ENCODE peak calls at places on chromosomes 2 and 18, in six cellular contexts. G is GM12878, P is AG09309, Y is cardiac fibroblast, D is coronary artery, V is astrocyte of the cerebellum. K is an unnamed sample.

GRCh38 chr2:2542966-2543555 is 212.0 kb upstream of the MYT1L start:
- DNase-seq in G (no peak), P (no peak), Y (no peak), D (no peak), V (no peak), K (no peak)

GRCh38 chr2:215654177-215654850 is 218.4 kb upstream of the FN1 start:
- DNase-seq in G (no peak), P (peak; percentile 65), Y (no peak), D (no peak), V (peak; percentile 63), K (peak; percentile 42)

GRCh38 chr2:177495945-177496344 is 103.4 kb downstream of the AGPS start:
- DNase-seq in G (no peak), P (no peak), Y (no peak), D (no peak), V (no peak), K (no peak)

GRCh38 chr18:11541179-11541578 is 68.2 kb upstream of the SLC35G4 start:
- DNase-seq in G (no peak), P (no peak), Y (no peak), D (no peak), V (no peak), K (no peak)

GRCh38 chr18:1253825-1254224 is 349.2 kb downstream of the ADCYAP1 start:
- DNase-seq in G (no peak), P (no peak), Y (no peak), D (no peak), V (no peak), K (no peak)

GRCh38 chr18:75937306-75937705 is 509.8 kb upstream of the SMIM21 start:
- DNase-seq in G (no peak), P (no peak), Y (no peak), D (no peak), V (no peak), K (no peak)

GRCh38 chr2:212997526-212998020 is 153.8 kb downstream of the IKZF2 start:
- DNase-seq in G (no peak), P (no peak), Y (no peak), D (no peak), V (no peak), K (no peak)

GRCh38 chr2:30145826-30146336 is 926 bp upstream of the YPEL5 start:
- DNase-seq in G (no peak), P (no peak), Y (no peak), D (no peak), V (no peak), K (no peak)

GRCh38 chr2:68193144-68193543 is 35.5 kb downstream of the PNO1 start:
- DNase-seq in G (no peak), P (no peak), Y (peak; percentile 44), D (no peak), V (no peak), K (no peak)

GRCh38 chr18:80157708-80158343 is 48.8 kb downstream of the ADNP2 start:
- DNase-seq in G (peak; percentile 27), P (no peak), Y (peak; percentile 85), D (no peak), V (peak; percentile 76), K (peak; percentile 10)

GRCh38 chr2:120766758-120767351 is 31.2 kb downstream of the GLI2 start:
- DNase-seq in G (no peak), P (no peak), Y (no peak), D (no peak), V (no peak), K (no peak)

GRCh38 chr2:28656937-28657615 is 94.6 kb upstream of the PPP1CB start:
- DNase-seq in G (no peak), P (no peak), Y (no peak), D (no peak), V (no peak), K (no peak)

GRCh38 chr2:173448938-173449471 is 94.3 kb downstream of the CDCA7 start:
- DNase-seq in G (peak; percentile 34), P (peak; percentile 45), Y (peak; percentile 91), D (peak; percentile 77), V (peak; percentile 35), K (no peak)

GRCh38 chr2:21070322-21071257 is 26.7 kb upstream of the APOB start:
- DNase-seq in G (no peak), P (no peak), Y (no peak), D (no peak), V (no peak), K (no peak)

GRCh38 chr2:149741646-149742045 is 154.1 kb upstream of the MMADHC start:
- DNase-seq in G (no peak), P (peak; percentile 88), Y (peak; percentile 92), D (no peak), V (peak; percentile 89), K (peak; percentile 84)

GRCh38 chr2:94947097-94948016 is 76.1 kb downstream of the TEKT4 start:
- DNase-seq in G (no peak), P (no peak), Y (no peak), D (no peak), V (no peak), K (no peak)

GRCh38 chr2:40820319-40820718 is 368.4 kb upstream of the SLC8A1 start:
- DNase-seq in G (no peak), P (no peak), Y (peak; percentile 28), D (no peak), V (no peak), K (no peak)

GRCh38 chr2:226282151-226282550 is 517.5 kb downstream of the IRS1 start:
- DNase-seq in G (no peak), P (no peak), Y (no peak), D (no peak), V (no peak), K (no peak)

GRCh38 chr2:19736191-19736831 is 165.5 kb downstream of the TTC32 start:
- DNase-seq in G (no peak), P (no peak), Y (no peak), D (peak; percentile 62), V (no peak), K (no peak)

GRCh38 chr2:239938651-239939486 is 86.3 kb downstream of the NDUFA10 start:
- DNase-seq in G (no peak), P (no peak), Y (no peak), D (peak; percentile 68), V (no peak), K (no peak)

GRCh38 chr2:166519391-166519962 is 25.4 kb upstream of the SCN7A start:
- DNase-seq in G (no peak), P (no peak), Y (no peak), D (no peak), V (no peak), K (no peak)

GRCh38 chr2:151945602-151946001 is 117.4 kb upstream of the ARL5A start:
- DNase-seq in G (no peak), P (no peak), Y (no peak), D (no peak), V (no peak), K (no peak)

GRCh38 chr2:151945186-151945585 is 117.0 kb upstream of the ARL5A start:
- DNase-seq in G (no peak), P (no peak), Y (no peak), D (no peak), V (no peak), K (no peak)

GRCh38 chr2:151943461-151943860 is 115.2 kb upstream of the ARL5A start:
- DNase-seq in G (no peak), P (no peak), Y (no peak), D (no peak), V (no peak), K (no peak)

GRCh38 chr2:151946856-151947523 is 118.8 kb upstream of the ARL5A start:
- DNase-seq in G (no peak), P (no peak), Y (peak; percentile 23), D (no peak), V (no peak), K (no peak)

GRCh38 chr2:151947524-151948165 is 119.4 kb upstream of the ARL5A start:
- DNase-seq in G (no peak), P (no peak), Y (peak; percentile 17), D (no peak), V (no peak), K (no peak)
- TF ChIP-seq CTCF in G (no peak), P (no peak), Y (no peak), D (no peak), V (no peak), K (no peak)

GRCh38 chr2:119490653-119491195 is 33.6 kb downstream of the SCTR start:
- DNase-seq in G (no peak), P (no peak), Y (no peak), D (no peak), V (no peak), K (no peak)

GRCh38 chr2:119494163-119494790 is 30.0 kb downstream of the SCTR start:
- DNase-seq in G (no peak), P (no peak), Y (no peak), D (no peak), V (no peak), K (no peak)

GRCh38 chr2:119496682-119497081 is 27.6 kb downstream of the SCTR start:
- DNase-seq in G (no peak), P (no peak), Y (no peak), D (no peak), V (no peak), K (no peak)

GRCh38 chr2:119491776-119492525 is 32.3 kb downstream of the SCTR start:
- DNase-seq in G (no peak), P (peak; percentile 50), Y (peak; percentile 91), D (no peak), V (peak; percentile 83), K (peak; percentile 44)

DNA sequence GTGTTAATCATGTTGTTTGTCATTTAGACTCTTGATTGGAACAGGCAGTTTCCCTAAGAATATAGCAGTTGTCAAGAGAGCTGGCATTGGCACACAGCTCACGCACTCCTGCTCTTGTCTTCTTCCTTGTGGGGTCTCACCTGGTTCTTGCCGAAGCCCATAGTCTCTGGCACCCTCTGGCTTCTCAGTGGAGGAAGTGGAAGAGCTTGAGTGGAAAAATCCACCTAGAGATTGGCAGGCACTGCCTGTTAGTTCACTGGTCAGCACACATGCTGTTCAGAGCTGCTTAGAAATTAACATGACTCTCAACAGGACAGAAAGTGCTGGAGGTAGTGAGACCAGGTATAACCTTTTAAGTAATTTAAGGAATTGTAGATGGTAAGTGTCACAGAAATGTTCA is 28.3 kb downstream of the SCTR start:
- DNase-seq in G (no peak), P (no peak), Y (no peak), D (no peak), V (no peak), K (no peak)
- TF ChIP-seq CTCF in G (no peak), P (no peak), Y (no peak), D (no peak), V (no peak), K (no peak)

GRCh38 chr2:101983928-101984327 is 7.8 kb upstream of the IL1R2 start:
- DNase-seq in G (no peak), P (no peak), Y (peak; percentile 41), D (no peak), V (no peak), K (no peak)
- TF ChIP-seq CTCF in G (peak; percentile 13), P (peak; percentile 54), Y (peak; percentile 60), D (no peak), V (peak; percentile 59), K (peak; percentile 8)

DNA sequence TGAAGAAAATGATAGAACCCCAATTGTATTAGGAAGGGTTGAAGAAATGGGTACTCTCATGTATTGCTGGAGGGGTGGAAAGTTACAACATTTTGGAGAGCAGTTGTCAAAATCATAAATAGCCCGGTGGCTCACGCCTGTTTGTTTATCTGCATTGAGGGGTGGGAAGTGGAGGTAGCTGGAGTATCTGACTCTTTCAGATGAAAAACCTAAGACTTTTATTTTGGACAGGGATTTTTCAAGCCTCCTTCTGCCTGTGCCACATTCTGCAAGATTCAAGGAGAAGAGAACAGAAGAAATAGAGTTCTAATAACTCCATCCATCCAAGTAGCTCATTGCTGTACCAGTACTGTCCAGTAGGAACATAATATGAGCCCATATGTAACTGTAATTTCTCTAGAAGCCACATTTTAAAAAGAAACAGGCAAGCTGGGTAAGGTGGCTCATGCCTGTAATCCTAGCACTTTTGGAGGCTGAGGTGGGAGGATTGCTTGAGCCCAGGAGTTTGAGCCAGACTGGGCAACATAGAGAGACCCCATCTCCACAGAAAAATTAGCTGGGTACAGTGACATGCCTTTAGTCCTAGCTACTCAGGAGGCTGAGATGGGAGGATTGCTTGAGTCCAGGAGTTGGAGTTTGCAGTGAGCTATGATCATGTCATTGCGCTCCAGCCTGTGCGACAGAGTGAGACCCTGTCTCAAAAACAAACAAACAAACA is 35.5 kb upstream of the NT5DC4 start:
- DNase-seq in G (no peak), P (no peak), Y (no peak), D (no peak), V (no peak), K (no peak)
- TF ChIP-seq CTCF in G (peak; percentile 11), P (no peak), Y (peak; percentile 15), D (no peak), V (peak; percentile 29), K (no peak)